ENCODE peak calls at places on chromosomes 11 and 22, in ten cellular contexts. X, E, F, H, W, B, Z, C, P and O are unnamed samples.

GRCh38 chr11:44860346-44860745 is 90.3 kb downstream of the TP53I11 start:
- DNase-seq in F (no peak), P (no peak), Z (no peak), B (no peak), E (no peak), X (no peak), C (no peak), H (no peak), W (no peak), O (no peak)

GRCh38 chr11:79113099-79113498 is 327.7 kb downstream of the TENM4 start:
- DNase-seq in F (no peak), H (no peak), W (no peak), C (no peak), X (no peak), P (no peak), B (no peak), Z (no peak), E (no peak), O (no peak)

GRCh38 chr22:38239101-38239761 is 33.6 kb downstream of the TMEM184B start:
- DNase-seq in Z (peak), B (peak), P (no peak), W (no peak), X (no peak), E (no peak), H (peak), F (no peak), C (peak), O (no peak)

GRCh38 chr22:50544078-50544745 is 1.5 kb upstream of the KLHDC7B start:
- DNase-seq in H (peak), Z (peak), C (peak), F (peak), W (peak), E (peak), P (peak), B (peak), X (no peak), O (peak)

GRCh38 chr11:105783216-105783615 is 173.3 kb downstream of the GRIA4 start:
- DNase-seq in Z (no peak), W (no peak), P (no peak), B (no peak), F (no peak), E (no peak), H (no peak), X (no peak), C (no peak), O (no peak)

GRCh38 chr22:27764722-27765236 is 36.8 kb downstream of the MN1 start:
- DNase-seq in C (no peak), Z (no peak), H (no peak), E (no peak), W (no peak), X (no peak), F (no peak), P (no peak), B (no peak), O (no peak)

GRCh38 chr22:44365196-44365802 is 52.5 kb upstream of the SHISAL1 start:
- DNase-seq in Z (no peak), P (no peak), X (no peak), F (no peak), C (no peak), W (peak), H (peak), B (no peak), E (no peak), O (no peak)

GRCh38 chr11:126653040-126653439 is 297.6 kb downstream of the ST3GAL4 start:
- DNase-seq in W (no peak), C (no peak), Z (no peak), P (no peak), E (no peak), F (no peak), B (no peak), X (no peak), H (no peak), O (no peak)

GRCh38 chr11:21520244-21520643 is 672.6 kb upstream of the ANO5 start:
- DNase-seq in X (no peak), P (no peak), Z (no peak), F (no peak), W (no peak), H (no peak), E (no peak), C (no peak), B (no peak), O (no peak)

GRCh38 chr11:25733777-25734176 is 598.2 kb upstream of the ANO3 start:
- DNase-seq in X (no peak), F (no peak), Z (no peak), B (no peak), H (no peak), W (no peak), C (no peak), P (no peak), E (no peak), O (no peak)

GRCh38 chr11:25737071-25737675 is 594.8 kb upstream of the ANO3 start:
- DNase-seq in F (no peak), X (no peak), W (no peak), H (no peak), Z (no peak), E (no peak), P (no peak), B (no peak), C (no peak), O (no peak)

GRCh38 chr11:25734592-25735211 is 597.2 kb upstream of the ANO3 start:
- DNase-seq in E (no peak), Z (peak), F (no peak), C (no peak), B (peak), H (no peak), X (no peak), W (no peak), P (no peak), O (no peak)
- TF ChIP-seq CTCF in E (no peak), Z (peak), F (no peak), C (no peak), B (peak), H (peak), X (no peak), W (peak), P (no peak), O (no peak)

GRCh38 chr11:46278387-46279173 is 1.1 kb downstream of the CREB3L1 start:
- DNase-seq in X (no peak), P (peak), C (no peak), B (peak), F (no peak), Z (peak), E (no peak), W (peak), H (no peak), O (peak)
- TF ChIP-seq CTCF in X (no peak), P (peak), C (peak), B (peak), F (no peak), Z (peak), E (no peak), W (peak), H (no peak), O (peak)

GRCh38 chr22:46827072-46827780 is 64.8 kb downstream of the TBC1D22A start:
- DNase-seq in C (no peak), P (no peak), Z (no peak), E (no peak), W (no peak), B (peak), H (no peak), X (no peak), F (no peak), O (no peak)
- TF ChIP-seq CTCF in C (no peak), P (no peak), Z (peak), E (no peak), W (no peak), B (no peak), H (no peak), X (no peak), F (no peak), O (no peak)

GRCh38 chr11:1763796-1764661 is at the start of gene CTSD:
- DNase-seq in P (peak), H (no peak), C (peak), F (peak), W (peak), B (peak), X (no peak), E (peak), Z (peak), O (peak)
- TF ChIP-seq CTCF in P (no peak), H (no peak), C (peak), F (no peak), W (no peak), B (peak), X (no peak), E (peak), Z (no peak), O (no peak)

DNA sequence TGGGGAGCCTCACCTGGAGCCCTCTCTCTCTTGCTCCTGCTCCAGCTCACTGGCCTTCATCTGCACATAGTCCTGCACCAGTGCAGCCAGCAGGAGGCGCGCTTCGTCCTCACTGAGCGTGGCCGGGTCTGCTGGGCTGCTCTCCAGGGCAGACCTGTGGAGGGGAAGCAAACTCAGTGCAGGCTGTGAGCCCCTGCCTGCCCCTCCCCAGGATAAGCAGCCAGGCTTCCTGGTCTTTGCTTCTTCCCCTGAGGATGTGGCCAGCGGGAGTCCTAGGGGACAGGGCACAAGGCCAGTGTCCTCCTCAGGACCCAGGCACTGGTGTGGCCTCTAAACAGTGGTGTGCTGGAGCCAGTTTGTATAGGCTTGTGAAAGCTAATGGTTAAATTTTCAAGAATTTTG is 2.2 kb downstream of the CALCA start:
- DNase-seq in H (no peak), C (no peak), P (peak), E (peak), B (peak), W (no peak), X (no peak), F (no peak), Z (peak), O (peak)
- TF ChIP-seq CTCF in H (peak), C (peak), P (no peak), E (peak), B (peak), W (peak), X (no peak), F (no peak), Z (peak), O (peak)

GRCh38 chr11:118790357-118791014 is 478 bp downstream of the DDX6 start:
- DNase-seq in H (peak), F (peak), C (peak), E (peak), P (peak), B (peak), W (peak), X (peak), Z (peak), O (peak)

GRCh38 chr11:118792642-118793124 is 1.7 kb upstream of the DDX6 start:
- DNase-seq in B (peak), E (peak), W (peak), F (peak), H (no peak), P (peak), Z (peak), X (peak), C (peak), O (peak)

GRCh38 chr11:118791961-118792578 is 1.1 kb upstream of the DDX6 start:
- DNase-seq in H (no peak), C (peak), W (peak), B (no peak), X (no peak), F (peak), Z (peak), P (peak), E (peak), O (peak)

GRCh38 chr11:118791015-118791960 is at the start of gene DDX6:
- DNase-seq in H (peak), C (peak), W (peak), X (peak), Z (peak), B (peak), F (peak), P (peak), E (peak), O (peak)

GRCh38 chr11:118789501-118790356 is 1.2 kb downstream of the DDX6 start:
- DNase-seq in E (peak), P (no peak), W (no peak), F (peak), C (no peak), H (no peak), X (no peak), Z (peak), B (peak), O (peak)
- TF ChIP-seq CTCF in E (no peak), P (no peak), W (no peak), F (no peak), C (no peak), H (no peak), X (no peak), Z (no peak), B (no peak), O (no peak)

DNA sequence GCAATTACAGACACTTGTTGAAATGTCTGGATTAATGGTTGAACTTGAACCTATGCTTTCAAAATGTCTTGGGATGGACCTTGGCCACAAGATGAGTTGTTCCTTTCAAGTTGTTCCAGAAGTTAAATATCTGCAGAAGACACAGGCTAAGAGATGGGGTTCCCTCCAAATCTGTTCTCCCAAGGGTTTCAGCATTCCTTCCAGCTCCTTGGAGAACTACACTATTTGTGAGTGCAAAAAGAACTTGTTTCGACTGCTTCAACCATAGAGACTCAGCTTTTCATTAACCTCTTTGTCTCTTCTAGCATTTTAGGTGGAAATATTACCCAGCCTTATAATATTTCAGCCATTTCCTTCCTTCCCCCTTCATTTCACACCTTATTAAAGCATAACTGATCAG is 189.0 kb upstream of the BLID start:
- DNase-seq in H (no peak), X (no peak), P (no peak), Z (no peak), W (no peak), B (no peak), F (no peak), E (no peak), C (no peak), O (no peak)
- TF ChIP-seq CTCF in H (no peak), X (no peak), P (no peak), Z (no peak), W (no peak), B (no peak), F (no peak), E (no peak), C (no peak), O (no peak)

GRCh38 chr11:10728154-10728553 is 22.9 kb upstream of the CTR9 start:
- DNase-seq in H (no peak), W (no peak), F (no peak), Z (no peak), E (no peak), B (no peak), C (no peak), P (no peak), X (no peak), O (no peak)
- TF ChIP-seq CTCF in H (no peak), W (no peak), F (no peak), Z (no peak), E (no peak), B (no peak), C (no peak), P (no peak), X (no peak), O (no peak)

GRCh38 chr11:102810943-102811528 is 13.1 kb upstream of the MMP1 start:
- DNase-seq in X (no peak), B (peak), H (no peak), Z (peak), E (no peak), F (no peak), W (no peak), C (peak), P (no peak), O (no peak)
- TF ChIP-seq CTCF in X (peak), B (peak), H (peak), Z (peak), E (no peak), F (no peak), W (no peak), C (peak), P (peak), O (peak)